ENCODE peak calls at places on chromosomes 1 and 21, in ten cellular contexts. D is K562; S is tibial artery; F is endothelial cell of umbilical vein; P is heart right ventricle; K is effector memory CD4-positive, alpha-beta T cell; T is spleen; I is naive thymus-derived CD4-positive, alpha-beta T cell; N is CD8-positive, alpha-beta T cell; U is esophagus squamous epithelium. C is an unnamed sample. For H3K4me1 and H3K27me3, the result is how much of the 10 kb centered on the place peaks cover.

GRCh38 chr1:5009376-5010065 is 355.1 kb downstream of the AJAP1 start:
- DNase-seq in I (no peak), F (no peak), K (no peak), N (no peak), S (no peak), D (no peak), U (no peak), P (no peak), T (no peak), C (no peak)

GRCh38 chr21:45143855-45144254 is 69.5 kb downstream of the ADARB1 start:
- DNase-seq in T (no peak), F (no peak), I (no peak), N (no peak), P (no peak), K (no peak), D (no peak), S (no peak), U (no peak), C (no peak)

GRCh38 chr1:231386472-231386871 is 35.6 kb downstream of the EGLN1 start:
- DNase-seq in F (no peak), D (no peak), K (no peak), N (no peak), I (no peak), P (no peak), S (no peak), U (no peak), T (no peak), C (no peak)

GRCh38 chr1:6860401-6860800 is 75.1 kb downstream of the CAMTA1 start:
- DNase-seq in I (no peak), S (no peak), U (no peak), F (no peak), P (no peak), T (no peak), N (no peak), D (peak), K (no peak), C (peak)

GRCh38 chr1:225862581-225862950 is 19.6 kb downstream of the TMEM63A start:
- DNase-seq in D (no peak), P (no peak), S (no peak), F (no peak), I (no peak), U (no peak), K (no peak), N (no peak), T (no peak), C (no peak)

GRCh38 chr1:201180901-201181300 is 9.7 kb upstream of the IGFN1 start:
- DNase-seq in D (no peak), K (no peak), U (no peak), F (no peak), I (no peak), N (no peak), S (no peak), P (no peak), T (peak), C (no peak)

GRCh38 chr1:102578806-102579205 is 529.5 kb downstream of the COL11A1 start:
- DNase-seq in U (no peak), S (no peak), N (no peak), K (no peak), I (no peak), P (no peak), T (no peak), F (no peak), D (no peak), C (peak)

GRCh38 chr1:27111771-27112573 is 43.0 kb downstream of the SLC9A1 start:
- DNase-seq in U (peak), K (peak), S (peak), I (peak), F (peak), D (peak), P (peak), N (peak), T (peak), C (peak)

GRCh38 chr1:16067127-16067768 is 6.2 kb downstream of the FAM131C start:
- DNase-seq in S (no peak), P (no peak), F (no peak), T (no peak), N (no peak), D (peak), U (no peak), K (no peak), I (no peak), C (no peak)

GRCh38 chr1:185561629-185562028 is 172.6 kb upstream of the HMCN1 start:
- DNase-seq in T (no peak), P (no peak), N (no peak), K (no peak), S (no peak), F (no peak), D (no peak), I (peak), U (no peak), C (peak)

GRCh38 chr1:54542120-54542961 is 5.7 kb upstream of the ACOT11 start:
- DNase-seq in I (peak), T (peak), F (peak), U (no peak), N (peak), D (peak), K (peak), S (peak), P (peak), C (peak)

GRCh38 chr1:3034162-3034561 is 12.9 kb downstream of the ACTRT2 start:
- DNase-seq in S (peak), T (peak), N (no peak), F (no peak), I (no peak), P (no peak), U (no peak), D (no peak), K (no peak), C (no peak)

GRCh38 chr1:36123357-36123756 is 1.7 kb downstream of the COL8A2 start:
- DNase-seq in I (no peak), U (no peak), P (no peak), F (no peak), D (no peak), T (no peak), S (no peak), K (no peak), N (no peak), C (no peak)

GRCh38 chr21:38525454-38525853 is 27.2 kb upstream of the ERG start:
- DNase-seq in P (no peak), K (no peak), N (no peak), S (no peak), U (no peak), T (no peak), D (no peak), F (no peak), I (no peak), C (no peak)

GRCh38 chr1:247266053-247266452 is 10.2 kb downstream of the VN1R5 start:
- DNase-seq in I (no peak), K (no peak), D (peak), U (no peak), P (no peak), S (no peak), F (no peak), T (no peak), N (no peak), C (no peak)

GRCh38 chr1:18057643-18058042 is 50.0 kb upstream of the IGSF21 start:
- DNase-seq in S (no peak), F (no peak), I (no peak), U (no peak), D (no peak), K (no peak), N (no peak), P (no peak), T (no peak), C (no peak)
- H3K4me1 ChIP-seq in S (under half), F (under half), I (under half), U (under half), D (under half), K (under half), N (under half), P (under half), T (under half), C (under half)

GRCh38 chr1:109622103-109622892 is 2.7 kb downstream of the AMPD2 start:
- DNase-seq in S (peak), D (no peak), F (no peak), P (no peak), U (no peak), K (no peak), N (no peak), T (no peak), I (no peak), C (no peak)
- H3K4me3 ChIP-seq in S (peak), D (no peak), F (no peak), P (no peak), U (no peak), K (peak), N (peak), T (peak), I (peak), C (peak)

GRCh38 chr1:160669802-160670201 is 23.0 kb upstream of the SLAMF1 start:
- DNase-seq in D (no peak), K (no peak), T (no peak), S (no peak), P (no peak), U (no peak), F (no peak), N (no peak), I (no peak), C (no peak)
- H3K27me3 ChIP-seq in D (under half), K (under half), T (under half), S (under half), P (under half), U (under half), F (under half), N (under half), I (under half), C (under half)

DNA sequence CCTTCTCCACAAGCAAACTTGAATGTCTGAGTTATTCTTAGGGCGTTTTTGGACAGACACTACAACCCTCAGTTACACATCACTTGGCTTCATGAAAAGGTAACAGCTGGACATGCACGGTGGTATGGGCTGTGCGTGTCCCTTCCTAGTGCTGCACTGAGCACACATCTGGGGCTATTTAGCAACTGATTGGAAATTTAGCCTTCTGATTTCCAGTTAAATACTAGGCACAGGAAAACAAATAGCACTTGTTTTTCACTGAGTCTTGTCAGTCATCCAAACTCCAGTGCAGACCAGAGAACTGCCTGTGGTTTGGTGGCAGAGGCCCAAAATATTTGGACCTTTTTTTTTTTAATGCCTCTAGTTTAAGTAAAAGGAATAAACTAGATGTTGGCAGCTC is 134.7 kb downstream of the TGFBR3 start:
- DNase-seq in P (no peak), K (no peak), T (no peak), F (peak), S (no peak), I (no peak), N (no peak), D (no peak), U (no peak), C (peak)
- H3K4me1 ChIP-seq in P (under half), K (under half), T (under half), F (under half), S (under half), I (under half), N (under half), D (under half), U (half or more), C (half or more)

GRCh38 chr1:44617703-44618029 is 56.6 kb downstream of the TMEM53 start:
- DNase-seq in K (no peak), I (no peak), D (no peak), P (no peak), S (no peak), F (no peak), N (no peak), T (no peak), U (no peak), C (no peak)
- H3K4me3 ChIP-seq in K (no peak), I (no peak), D (no peak), P (peak), S (no peak), F (no peak), N (no peak), T (no peak), U (no peak), C (peak)

DNA sequence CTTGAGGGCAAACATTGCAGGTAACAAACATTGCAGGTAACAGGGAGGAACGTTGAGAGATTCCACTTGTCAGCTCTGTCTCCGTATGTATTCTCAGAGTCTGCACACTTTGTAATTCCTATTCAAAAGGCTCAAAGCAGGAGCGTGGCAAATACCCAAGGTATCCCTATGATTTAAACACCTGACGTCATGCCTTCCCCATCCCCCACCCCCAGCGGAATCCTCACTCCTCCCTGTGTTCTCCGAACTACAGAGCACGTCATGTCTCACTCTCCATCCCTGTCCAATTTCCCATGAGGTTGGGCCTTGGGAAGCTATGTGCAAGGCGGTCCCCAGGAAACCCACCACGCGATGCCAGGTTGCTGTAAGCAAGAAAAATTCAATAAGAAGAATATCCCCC is 2.8 kb upstream of the LRRC38 start:
- DNase-seq in F (no peak), U (no peak), T (no peak), N (no peak), K (no peak), P (no peak), S (no peak), I (no peak), D (no peak), C (no peak)
- H3K27me3 ChIP-seq in F (under half), U (half or more), T (half or more), N (under half), K (under half), P (under half), S (half or more), I (under half), D (half or more), C (half or more)

DNA sequence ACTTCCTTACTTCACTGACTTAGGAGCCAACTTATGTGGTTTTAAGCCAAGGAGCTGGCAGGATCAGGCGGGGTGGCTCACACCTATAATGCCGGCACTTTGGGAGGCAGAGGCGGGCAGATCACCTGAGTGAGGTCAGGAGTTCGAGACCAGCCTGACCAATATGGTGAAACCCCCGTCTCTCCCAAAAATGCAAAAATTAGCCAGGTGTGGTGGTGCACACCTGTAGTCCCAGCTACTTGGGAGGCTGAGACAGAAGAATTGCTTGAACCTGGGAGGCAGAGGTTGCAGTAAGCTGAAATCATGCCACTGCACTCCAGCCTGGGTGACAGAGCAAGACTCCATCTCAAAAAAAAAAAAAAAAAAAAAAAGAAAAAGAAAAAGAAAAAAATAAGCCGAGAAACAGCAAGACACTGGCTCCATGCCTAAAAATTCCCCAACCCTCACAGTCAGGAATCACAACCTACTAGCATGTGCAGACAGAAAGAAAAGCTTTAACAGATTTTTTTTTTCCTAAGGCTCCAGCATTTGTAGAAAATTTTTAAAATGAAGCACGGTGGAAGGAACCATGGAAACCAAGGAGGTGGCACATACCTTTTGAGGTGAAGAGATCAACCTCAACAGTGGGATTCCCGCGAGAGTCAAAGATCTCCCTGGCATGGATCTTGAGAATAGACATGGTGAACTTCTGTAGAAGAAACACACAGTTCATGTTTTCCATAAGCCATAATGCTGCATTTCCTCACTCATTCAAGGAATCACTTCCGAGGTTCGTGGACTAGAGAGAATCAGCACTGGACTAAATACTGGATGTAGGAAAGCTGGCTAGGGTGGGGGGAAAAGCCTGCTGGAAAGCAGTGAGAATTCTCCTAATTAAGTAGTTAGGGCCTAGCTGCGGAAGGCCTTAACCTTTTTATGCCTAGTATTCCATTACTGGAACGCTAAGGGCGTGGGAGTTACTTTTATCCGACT is 4.0 kb downstream of the ENO1 start:
- DNase-seq in F (no peak), K (no peak), D (no peak), I (no peak), S (no peak), P (no peak), N (no peak), T (no peak), U (no peak), C (peak)
- H3K4me1 ChIP-seq in F (half or more), K (under half), D (under half), I (under half), S (half or more), P (half or more), N (half or more), T (under half), U (half or more), C (half or more)

C was measured in adipocyte.